ENCODE peak calls at places on chromosomes 6 and 20, in four cellular contexts. M, X, T and Y are unnamed samples.

GRCh38 chr6:72631480-72631879 is 9.6 kb downstream of the KCNQ5 start:
- DNase-seq in M (no peak), X (no peak), T (no peak), Y (no peak)

GRCh38 chr6:53728570-53729194 is 63.1 kb upstream of the KLHL31 start:
- DNase-seq in M (peak), X (peak), T (no peak), Y (peak)

GRCh38 chr6:157228421-157229218 is 94.7 kb downstream of the TMEM242 start:
- DNase-seq in M (no peak), X (peak), T (no peak), Y (no peak)

GRCh38 chr6:163722293-163722692 is 307.8 kb downstream of the QKI start:
- DNase-seq in M (no peak), X (peak), T (no peak), Y (no peak)

GRCh38 chr6:87473419-87473903 is 687 bp downstream of the SLC35A1 start:
- DNase-seq in M (peak), X (no peak), T (peak), Y (no peak)

GRCh38 chr6:80009531-80009930 is 5.1 kb downstream of the TTK start:
- DNase-seq in M (no peak), X (no peak), T (no peak), Y (no peak)

GRCh38 chr20:17680128-17680835 is 1.8 kb downstream of the RRBP1 start:
- DNase-seq in M (peak), X (peak), T (no peak), Y (peak)

GRCh38 chr20:57658447-57659130 is 38.4 kb upstream of the ZBP1 start:
- DNase-seq in M (no peak), X (no peak), T (no peak), Y (no peak)

GRCh38 chr6:113082691-113083090 is 735.6 kb downstream of the RFPL4B start:
- DNase-seq in M (no peak), X (no peak), T (no peak), Y (peak)

GRCh38 chr6:1519597-1519996 is 90.1 kb upstream of the FOXC1 start:
- DNase-seq in M (no peak), X (no peak), T (no peak), Y (no peak)

GRCh38 chr6:14804444-14805210 is 441.2 kb upstream of the JARID2 start:
- DNase-seq in M (peak), X (no peak), T (no peak), Y (no peak)

GRCh38 chr6:124535746-124536145 is 426.5 kb upstream of the RNF217 start:
- DNase-seq in M (no peak), X (no peak), T (no peak), Y (peak)

GRCh38 chr6:5676701-5677100 is 330.0 kb downstream of the NRN1 start:
- DNase-seq in M (no peak), X (no peak), T (no peak), Y (no peak)

GRCh38 chr6:146770275-146770964 is 171.6 kb downstream of the ADGB start:
- DNase-seq in M (no peak), X (no peak), T (no peak), Y (no peak)

GRCh38 chr6:15207923-15208322 is 37.9 kb upstream of the JARID2 start:
- DNase-seq in M (no peak), X (no peak), T (no peak), Y (no peak)

GRCh38 chr20:48463916-48464315 is 363.9 kb downstream of the PREX1 start:
- DNase-seq in M (no peak), X (no peak), T (no peak), Y (no peak)

GRCh38 chr6:7201732-7202541 is 94.2 kb downstream of the RREB1 start:
- DNase-seq in M (no peak), X (peak), T (peak), Y (no peak)

GRCh38 chr6:50832912-50833311 is 14.2 kb downstream of the TFAP2B start:
- DNase-seq in M (no peak), X (no peak), T (no peak), Y (no peak)

GRCh38 chr6:31776961-31777666 is at the start of gene VWA7:
- DNase-seq in M (peak), X (peak), T (peak), Y (peak)

GRCh38 chr20:59661141-59661540 is 56.8 kb downstream of the PHACTR3 start:
- DNase-seq in M (no peak), X (no peak), T (no peak), Y (no peak)

GRCh38 chr20:38631155-38632022 is 29.8 kb downstream of the ARHGAP40 start:
- DNase-seq in M (no peak), X (no peak), T (no peak), Y (no peak)

GRCh38 chr20:58907481-58908137 is 55.1 kb downstream of the GNAS start:
- DNase-seq in M (peak), X (peak), T (peak), Y (peak)

GRCh38 chr6:21115111-21115510 is 478.4 kb upstream of the SOX4 start:
- DNase-seq in M (peak), X (no peak), T (no peak), Y (peak)

GRCh38 chr6:116450769-116451740 is 10.1 kb upstream of the CALHM6 start:
- DNase-seq in M (no peak), X (no peak), T (peak), Y (peak)
- H3K9ac ChIP-seq in M (no peak), X (no peak), T (no peak), Y (no peak)

DNA sequence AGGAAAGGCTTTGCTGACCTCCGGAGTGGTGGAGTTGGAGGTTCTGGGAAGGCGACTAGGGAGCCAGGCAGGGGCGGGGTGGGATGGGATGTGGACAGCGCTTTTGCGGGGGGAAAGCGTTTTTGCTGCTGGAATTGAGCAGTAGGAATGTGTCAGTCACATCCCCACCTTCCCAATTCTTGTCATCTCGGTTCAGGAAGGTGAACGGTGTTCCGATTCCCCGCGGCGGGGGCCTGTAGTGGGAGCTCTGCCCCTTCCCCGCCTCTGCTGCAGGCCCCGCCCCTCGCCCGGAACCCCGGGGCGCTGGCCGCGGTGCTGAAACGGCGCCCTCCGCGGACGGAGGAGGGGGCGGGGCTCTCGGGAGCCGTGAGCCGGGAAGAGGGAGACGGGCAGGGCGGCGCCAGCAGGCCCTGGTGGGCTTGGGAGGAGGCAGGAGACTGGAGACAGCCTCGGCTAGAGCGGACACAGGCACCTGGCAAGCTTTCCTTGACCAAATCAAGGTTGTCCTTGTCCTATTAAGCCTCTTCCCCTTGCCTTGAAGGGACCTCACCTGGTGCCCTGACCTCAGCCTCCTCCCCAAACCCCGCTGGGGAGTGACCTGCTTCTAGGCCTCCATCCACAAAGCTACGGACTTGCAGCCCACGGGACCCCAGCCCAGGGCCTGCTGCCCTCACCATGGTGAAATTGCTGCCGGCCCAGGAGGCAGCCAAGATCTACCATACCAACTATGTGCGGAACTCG is at the start of gene LHFPL5:
- DNase-seq in M (peak), X (peak), T (no peak), Y (peak)
- TF ChIP-seq MYC in M (peak), X (no peak), T (no peak), Y (no peak)

GRCh38 chr20:35729836-35730582 is 12.1 kb downstream of the RBM39 start:
- DNase-seq in M (no peak), X (no peak), T (no peak), Y (no peak)

GRCh38 chr20:35732644-35732982 is 9.4 kb downstream of the RBM39 start:
- DNase-seq in M (no peak), X (no peak), T (no peak), Y (no peak)

GRCh38 chr20:35731469-35731788 is 10.6 kb downstream of the RBM39 start:
- DNase-seq in M (no peak), X (no peak), T (no peak), Y (no peak)

GRCh38 chr20:35730583-35731468 is 11.2 kb downstream of the RBM39 start:
- DNase-seq in M (no peak), X (no peak), T (no peak), Y (no peak)

DNA sequence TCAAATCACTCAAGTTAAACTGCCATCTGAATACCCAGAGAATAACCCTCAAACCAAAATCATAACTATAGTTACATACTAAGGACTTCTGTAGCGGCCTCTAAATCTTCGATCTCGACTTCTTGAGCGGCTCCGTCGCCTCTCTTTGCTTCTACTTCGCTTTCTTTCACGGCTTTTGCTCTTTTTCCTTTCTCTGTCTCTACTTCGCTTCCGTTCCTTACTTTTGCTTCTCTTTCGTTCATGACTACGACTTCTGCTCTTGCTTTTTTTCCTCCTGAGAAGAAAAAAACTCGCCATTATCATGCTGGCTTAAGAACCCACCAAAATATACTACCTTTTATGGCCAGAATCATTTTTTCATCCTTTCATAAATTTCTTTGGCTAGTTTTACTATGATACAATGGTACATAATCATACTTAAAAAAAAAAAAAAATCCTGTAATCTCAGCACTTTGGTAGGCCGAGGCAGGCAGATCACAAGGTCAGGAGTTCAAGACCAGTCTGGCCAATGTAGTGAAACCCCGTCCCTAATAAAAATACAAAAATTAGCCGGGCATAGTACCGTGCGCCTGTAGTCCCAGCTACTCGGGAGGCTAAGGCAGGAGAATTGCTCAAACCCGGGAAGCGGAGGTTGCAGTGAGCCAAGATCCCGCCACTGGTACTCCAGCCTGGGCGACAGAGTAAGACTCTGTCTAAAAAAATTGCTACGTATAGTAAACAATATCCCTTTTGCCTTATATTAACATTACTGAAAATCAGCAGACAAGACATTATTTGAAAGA is 10.0 kb downstream of the RBM39 start:
- DNase-seq in M (no peak), X (no peak), T (no peak), Y (no peak)
- H3K9ac ChIP-seq in M (no peak), X (no peak), T (no peak), Y (no peak)

GRCh38 chr20:32490942-32491763 is 94.0 kb downstream of the NOL4L start:
- DNase-seq in M (no peak), X (no peak), T (no peak), Y (no peak)
- TF ChIP-seq MYC in M (no peak), X (no peak), T (no peak), Y (no peak)

GRCh38 chr6:46849361-46849690 is 56.1 kb downstream of the MEP1A start:
- DNase-seq in M (no peak), X (no peak), T (no peak), Y (no peak)

GRCh38 chr6:46845126-46845525 is 51.9 kb downstream of the MEP1A start:
- DNase-seq in M (no peak), X (no peak), T (no peak), Y (no peak)

GRCh38 chr6:46850781-46851180 is 57.6 kb downstream of the MEP1A start:
- DNase-seq in M (no peak), X (no peak), T (no peak), Y (peak)

DNA sequence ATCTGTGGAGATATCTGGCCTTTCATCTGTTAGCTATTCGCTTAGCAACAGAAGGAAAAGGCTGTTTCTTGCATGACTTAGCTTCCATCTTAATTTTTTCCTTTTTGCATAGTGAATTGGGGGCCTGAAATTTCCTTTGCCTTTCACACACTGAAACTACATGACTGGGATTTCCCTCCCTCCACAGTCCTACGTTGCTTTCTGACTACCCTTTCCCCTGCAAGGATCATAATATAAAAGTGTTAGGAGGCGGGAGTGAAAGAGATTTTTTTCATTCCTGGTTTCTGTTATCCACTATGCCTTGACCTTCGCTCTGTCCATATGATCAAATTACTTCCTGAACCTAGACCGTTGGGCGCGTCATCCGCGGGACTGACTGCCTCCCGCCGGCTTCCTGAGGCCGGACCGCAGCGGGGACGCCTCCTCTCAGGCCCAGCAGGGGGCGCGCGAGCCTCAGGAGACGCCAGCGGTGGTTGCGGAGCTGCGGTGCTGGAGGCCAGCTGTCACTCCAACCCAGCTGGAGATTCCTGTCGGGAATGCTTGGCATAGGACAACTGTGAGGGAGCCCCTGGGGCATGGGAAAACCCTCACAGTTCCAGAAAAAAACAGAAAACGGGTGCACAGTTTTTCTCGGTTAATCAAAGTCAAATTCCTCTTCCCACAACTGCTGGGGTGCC is 55.6 kb downstream of the MEP1A start:
- DNase-seq in M (peak), X (peak), T (no peak), Y (peak)
- H3K9ac ChIP-seq in M (no peak), X (no peak), T (no peak), Y (peak)

GRCh38 chr6:68958327-68958726 is 323.2 kb downstream of the ADGRB3 start:
- DNase-seq in M (peak), X (no peak), T (no peak), Y (no peak)
- TF ChIP-seq MYC in M (no peak), X (no peak), T (no peak), Y (no peak)

GRCh38 chr6:136086686-136087085 is 163.4 kb downstream of the MTFR2 start:
- DNase-seq in M (no peak), X (no peak), T (no peak), Y (no peak)
- H3K9ac ChIP-seq in M (no peak), X (no peak), T (no peak), Y (no peak)

GRCh38 chr20:44219287-44219686 is 8.7 kb upstream of the OSER1 start:
- DNase-seq in M (no peak), X (no peak), T (no peak), Y (no peak)

GRCh38 chr20:44215125-44215524 is 4.6 kb upstream of the OSER1 start:
- DNase-seq in M (peak), X (peak), T (no peak), Y (peak)

GRCh38 chr20:44218441-44218840 is 7.9 kb upstream of the OSER1 start:
- DNase-seq in M (no peak), X (no peak), T (no peak), Y (no peak)

GRCh38 chr20:44219791-44220190 is 9.2 kb upstream of the OSER1 start:
- DNase-seq in M (no peak), X (no peak), T (no peak), Y (no peak)

DNA sequence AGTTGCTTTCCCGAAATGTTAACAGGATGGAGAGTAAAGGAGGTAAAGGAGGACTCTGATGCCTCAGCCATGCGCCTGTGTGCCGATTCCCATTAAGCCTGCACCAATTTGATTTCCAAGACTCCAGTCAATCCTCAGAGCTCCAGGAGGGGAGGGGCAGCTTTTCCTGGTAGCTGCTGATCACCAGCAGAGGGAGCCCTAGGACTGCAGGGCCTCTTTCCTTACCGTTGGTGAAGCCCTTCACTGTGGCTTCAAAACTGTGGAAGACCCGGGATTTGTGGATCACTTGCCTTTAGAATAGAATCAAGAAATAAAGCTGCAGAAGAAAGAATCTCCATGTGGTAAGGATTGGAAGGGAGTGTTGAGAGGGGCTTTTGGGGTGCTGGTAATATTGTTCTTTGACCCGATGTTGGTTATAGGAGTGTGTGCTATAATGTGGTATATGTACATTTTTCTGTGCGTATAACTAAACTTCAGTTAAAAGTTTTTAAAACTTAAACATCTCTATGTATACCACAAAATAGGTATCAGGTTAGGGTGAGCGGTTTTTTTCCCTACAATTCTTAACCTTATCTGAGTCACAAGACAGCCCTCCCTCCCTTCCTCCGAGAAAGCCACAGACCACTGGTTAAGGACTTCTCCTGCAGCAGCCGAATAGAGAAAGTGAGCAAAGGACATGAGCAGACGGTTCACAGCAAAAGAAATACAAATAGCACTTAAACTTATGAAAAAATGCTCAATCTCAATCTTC is 6.9 kb upstream of the OSER1 start:
- DNase-seq in M (peak), X (peak), T (no peak), Y (peak)
- TF ChIP-seq MYC in M (no peak), X (no peak), T (no peak), Y (no peak)